ENCODE peak calls at places on chromosomes 13 and 19, in eight cellular contexts. R is mesendoderm, M is psoas muscle, Z is AG09309, P is NCI-H345, F is HTR-8/SVneo, A is A549, G is kidney. L is an unnamed sample.

GRCh38 chr13:58744686-58745085 is 1113.1 kb downstream of the PCDH17 start:
- DNase-seq in A (no peak), G (no peak), R (no peak), M (no peak), Z (no peak), P (no peak), F (no peak), L (no peak)

GRCh38 chr19:47699360-47699917 is 13.8 kb upstream of the EHD2 start:
- DNase-seq in A (peak; percentile 93), F (peak; percentile 71), Z (no peak), R (peak; percentile 72), M (peak; percentile 55), P (peak; percentile 4), G (no peak), L (peak; percentile 83)

GRCh38 chr13:113877149-113877990 is 13.5 kb upstream of the GAS6 start:
- DNase-seq in F (no peak), G (no peak), P (no peak), R (no peak), A (no peak), Z (no peak), M (no peak), L (no peak)

GRCh38 chr19:48926909-48927308 is 6.6 kb upstream of the DHDH start:
- DNase-seq in G (no peak), M (peak; percentile 51), A (peak; percentile 65), F (peak; percentile 67), P (no peak), Z (peak; percentile 94), R (no peak), L (no peak)

GRCh38 chr19:45113628-45114027 is 20.6 kb downstream of the PPP1R37 start:
- DNase-seq in A (no peak), Z (no peak), G (no peak), P (peak; percentile 85), F (no peak), M (no peak), R (no peak), L (no peak)

GRCh38 chr19:2722541-2723344 is 1.6 kb upstream of the DIRAS1 start:
- DNase-seq in Z (no peak), P (no peak), M (peak; percentile 69), G (peak; percentile 94), R (no peak), A (peak; percentile 67), F (peak; percentile 77), L (no peak)

GRCh38 chr13:63305641-63306133 is 1890.0 kb upstream of the PCDH20 start:
- DNase-seq in F (no peak), R (no peak), G (peak; percentile 65), A (no peak), M (no peak), P (no peak), Z (no peak), L (no peak)

GRCh38 chr19:7639863-7640348 is 3.0 kb downstream of the STXBP2 start:
- DNase-seq in Z (no peak), A (no peak), P (no peak), G (no peak), F (no peak), R (no peak), M (no peak), L (no peak)

GRCh38 chr19:54011507-54012211 is 20.2 kb downstream of the CACNG6 start:
- DNase-seq in R (peak; percentile 33), M (no peak), G (peak; percentile 32), P (no peak), F (no peak), Z (no peak), A (no peak), L (no peak)

GRCh38 chr19:803686-804418 is 6.6 kb downstream of the PTBP1 start:
- DNase-seq in Z (no peak), G (peak; percentile 68), F (no peak), P (no peak), A (no peak), M (no peak), R (no peak), L (no peak)

GRCh38 chr19:8484331-8484894 is 18.0 kb downstream of the PRAM1 start:
- DNase-seq in F (no peak), Z (no peak), P (no peak), A (no peak), G (no peak), M (peak; percentile 52), R (no peak), L (no peak)

GRCh38 chr19:58212336-58213074 is 16.2 kb upstream of the ZNF544 start:
- DNase-seq in M (no peak), G (no peak), Z (no peak), R (peak; percentile 17), F (no peak), P (no peak), A (no peak), L (no peak)

GRCh38 chr13:31044658-31045620 is 112.5 kb downstream of the TEX26 start:
- DNase-seq in R (peak; percentile 83), Z (no peak), F (no peak), M (no peak), A (no peak), G (no peak), P (peak; percentile 26), L (no peak)

GRCh38 chr19:5434351-5434917 is 20.8 kb upstream of the ZNRF4 start:
- DNase-seq in F (no peak), P (no peak), Z (no peak), G (no peak), A (no peak), M (no peak), R (peak; percentile 45), L (no peak)

GRCh38 chr19:8512115-8512967 is 1.6 kb downstream of the ZNF414 start:
- DNase-seq in F (no peak), Z (no peak), M (no peak), A (peak; percentile 38), R (peak; percentile 75), G (no peak), P (no peak), L (peak; percentile 64)

GRCh38 chr13:60158321-60158801 is 5.4 kb downstream of the DIAPH3 start:
- DNase-seq in Z (no peak), G (no peak), P (no peak), M (no peak), F (no peak), A (no peak), R (peak; percentile 92), L (peak; percentile 87)

GRCh38 chr13:106567421-106568224 is at the start of gene ARGLU1:
- DNase-seq in P (peak; percentile 96), A (peak; percentile 47), Z (no peak), M (peak; percentile 93), F (peak; percentile 54), G (peak; percentile 98), R (peak; percentile 95), L (peak; percentile 94)

GRCh38 chr13:35343417-35343816 is 133.1 kb downstream of the MAB21L1 start:
- DNase-seq in R (no peak), P (no peak), A (no peak), M (no peak), G (no peak), Z (no peak), F (no peak), L (no peak)

GRCh38 chr19:29277107-29277506 is 64.2 kb upstream of the UQCRFS1 start:
- DNase-seq in M (no peak), Z (no peak), F (peak; percentile 22), R (peak; percentile 89), P (no peak), G (no peak), A (no peak), L (no peak)

GRCh38 chr19:48004236-48004635 is 9.8 kb downstream of the ELSPBP1 start:
- DNase-seq in M (no peak), P (no peak), Z (no peak), A (no peak), R (no peak), F (no peak), G (no peak), L (no peak)

GRCh38 chr19:934865-935422 is 9.1 kb downstream of the ARID3A start:
- DNase-seq in Z (no peak), A (no peak), M (peak; percentile 89), P (no peak), G (peak; percentile 96), R (no peak), F (no peak), L (no peak)

GRCh38 chr19:33678796-33679195 is 57.0 kb downstream of the CHST8 start:
- DNase-seq in M (no peak), A (no peak), P (peak; percentile 97), F (no peak), Z (no peak), G (no peak), R (no peak), L (no peak)

GRCh38 chr19:48511800-48512503 is at the start of gene LMTK3:
- DNase-seq in G (peak; percentile 82), R (peak; percentile 83), P (peak; percentile 81), F (no peak), Z (no peak), A (peak; percentile 75), M (no peak), L (no peak)

GRCh38 chr19:56404705-56405056 is 549 bp downstream of the ZNF583 start:
- DNase-seq in Z (no peak), F (no peak), M (no peak), P (no peak), G (no peak), R (no peak), A (no peak), L (no peak)

GRCh38 chr13:79593611-79594275 is 112.8 kb downstream of the NDFIP2 start:
- DNase-seq in A (no peak), F (no peak), M (no peak), P (no peak), R (peak; percentile 9), Z (peak; percentile 33), G (no peak), L (no peak)

GRCh38 chr19:43519436-43520088 is 7.4 kb downstream of the ETHE1 start:
- DNase-seq in G (peak; percentile 84), P (peak; percentile 68), M (peak; percentile 72), A (peak; percentile 81), R (peak; percentile 91), Z (peak; percentile 88), F (peak; percentile 86), L (peak; percentile 81)

GRCh38 chr13:33108620-33109019 is 92.4 kb downstream of the KL start:
- DNase-seq in R (no peak), F (no peak), A (no peak), M (no peak), Z (no peak), P (no peak), G (no peak), L (no peak)